ENCODE peak calls at places on chromosomes 13 and 19, in nine cellular contexts. One of them, this sample, is unnamed.
A peak's percentile ranks its signal among the peaks of the same experiment; 100 is the strongest.

GRCh38 chr13:66180806-66181205 is 1049.3 kb downstream of the PCDH9 start:
- DNase-seq in dorsolateral prefrontal cortex: no peak
- DNase-seq in T1000: no peak
- DNase-seq in PC-9: no peak
- DNase-seq in CD4-positive, alpha-beta T cell: no peak
- DNase-seq in astrocyte of the hippocampus: peak; percentile 2
- DNase-seq in amygdala: no peak
- DNase-seq in RPMI8226: no peak
- DNase-seq in LHCN-M2: no peak
- DNase-seq in this sample: no peak

GRCh38 chr19:42155796-42156195 is 23.6 kb upstream of the POU2F2 start:
- DNase-seq in astrocyte of the hippocampus: no peak
- DNase-seq in LHCN-M2: no peak
- DNase-seq in amygdala: no peak
- DNase-seq in dorsolateral prefrontal cortex: no peak
- DNase-seq in CD4-positive, alpha-beta T cell: no peak
- DNase-seq in T1000: no peak
- DNase-seq in RPMI8226: no peak
- DNase-seq in PC-9: no peak
- DNase-seq in this sample: no peak

GRCh38 chr19:54189020-54189667 is at the start of gene MBOAT7:
- DNase-seq in RPMI8226: peak; percentile 87
- DNase-seq in dorsolateral prefrontal cortex: no peak
- DNase-seq in T1000: no peak
- DNase-seq in CD4-positive, alpha-beta T cell: no peak
- DNase-seq in LHCN-M2: no peak
- DNase-seq in PC-9: peak; percentile 56
- DNase-seq in astrocyte of the hippocampus: no peak
- DNase-seq in amygdala: no peak
- DNase-seq in this sample: no peak

GRCh38 chr13:46288570-46289259 is 77.0 kb downstream of the LRRC63 start:
- DNase-seq in LHCN-M2: peak; percentile 26
- DNase-seq in amygdala: no peak
- DNase-seq in dorsolateral prefrontal cortex: no peak
- DNase-seq in T1000: no peak
- DNase-seq in CD4-positive, alpha-beta T cell: no peak
- DNase-seq in astrocyte of the hippocampus: peak; percentile 49
- DNase-seq in RPMI8226: peak; percentile 54
- DNase-seq in PC-9: no peak
- DNase-seq in this sample: peak; percentile 20

GRCh38 chr13:67221630-67222226 is 8.4 kb downstream of the PCDH9 start:
- DNase-seq in amygdala: no peak
- DNase-seq in CD4-positive, alpha-beta T cell: no peak
- DNase-seq in LHCN-M2: peak; percentile 43
- DNase-seq in PC-9: no peak
- DNase-seq in astrocyte of the hippocampus: no peak
- DNase-seq in dorsolateral prefrontal cortex: no peak
- DNase-seq in T1000: no peak
- DNase-seq in RPMI8226: no peak
- DNase-seq in this sample: no peak

GRCh38 chr19:2167896-2168618 is 4.3 kb downstream of the DOT1L start:
- DNase-seq in RPMI8226: no peak
- DNase-seq in astrocyte of the hippocampus: peak; percentile 53
- DNase-seq in dorsolateral prefrontal cortex: no peak
- DNase-seq in CD4-positive, alpha-beta T cell: no peak
- DNase-seq in LHCN-M2: peak; percentile 70
- DNase-seq in amygdala: peak; percentile 14
- DNase-seq in PC-9: no peak
- DNase-seq in T1000: peak; percentile 44
- DNase-seq in this sample: no peak

GRCh38 chr13:42401376-42401775 is 129.4 kb downstream of the AKAP11 start:
- DNase-seq in LHCN-M2: no peak
- DNase-seq in PC-9: no peak
- DNase-seq in T1000: no peak
- DNase-seq in amygdala: no peak
- DNase-seq in astrocyte of the hippocampus: no peak
- DNase-seq in CD4-positive, alpha-beta T cell: no peak
- DNase-seq in dorsolateral prefrontal cortex: no peak
- DNase-seq in RPMI8226: no peak
- DNase-seq in this sample: no peak

GRCh38 chr13:27183561-27184147 is 12.0 kb upstream of the USP12 start:
- DNase-seq in T1000: no peak
- DNase-seq in RPMI8226: no peak
- DNase-seq in LHCN-M2: peak; percentile 35
- DNase-seq in dorsolateral prefrontal cortex: no peak
- DNase-seq in amygdala: no peak
- DNase-seq in CD4-positive, alpha-beta T cell: no peak
- DNase-seq in PC-9: peak; percentile 63
- DNase-seq in astrocyte of the hippocampus: no peak
- DNase-seq in this sample: no peak

GRCh38 chr13:75255653-75256052 is 226.3 kb downstream of the TBC1D4 start:
- DNase-seq in astrocyte of the hippocampus: peak; percentile 26
- DNase-seq in dorsolateral prefrontal cortex: no peak
- DNase-seq in RPMI8226: no peak
- DNase-seq in LHCN-M2: no peak
- DNase-seq in T1000: no peak
- DNase-seq in PC-9: no peak
- DNase-seq in CD4-positive, alpha-beta T cell: no peak
- DNase-seq in amygdala: no peak
- DNase-seq in this sample: no peak

GRCh38 chr13:32983058-32983457 is 33.2 kb upstream of the KL start:
- DNase-seq in CD4-positive, alpha-beta T cell: no peak
- DNase-seq in T1000: no peak
- DNase-seq in amygdala: no peak
- DNase-seq in dorsolateral prefrontal cortex: no peak
- DNase-seq in astrocyte of the hippocampus: no peak
- DNase-seq in PC-9: no peak
- DNase-seq in LHCN-M2: no peak
- DNase-seq in RPMI8226: no peak
- DNase-seq in this sample: no peak

GRCh38 chr13:85068231-85068630 is 731.0 kb downstream of the SLITRK6 start:
- DNase-seq in dorsolateral prefrontal cortex: no peak
- DNase-seq in RPMI8226: no peak
- DNase-seq in amygdala: no peak
- DNase-seq in CD4-positive, alpha-beta T cell: no peak
- DNase-seq in T1000: no peak
- DNase-seq in PC-9: no peak
- DNase-seq in LHCN-M2: no peak
- DNase-seq in astrocyte of the hippocampus: no peak
- DNase-seq in this sample: no peak

GRCh38 chr13:52921194-52921593 is 72.8 kb upstream of the PCDH8 start:
- DNase-seq in LHCN-M2: no peak
- DNase-seq in T1000: no peak
- DNase-seq in amygdala: no peak
- DNase-seq in astrocyte of the hippocampus: no peak
- DNase-seq in RPMI8226: peak; percentile 55
- DNase-seq in CD4-positive, alpha-beta T cell: no peak
- DNase-seq in PC-9: no peak
- DNase-seq in dorsolateral prefrontal cortex: no peak
- DNase-seq in this sample: no peak

GRCh38 chr13:98112456-98112855 is 30.4 kb upstream of the FARP1 start:
- DNase-seq in LHCN-M2: no peak
- DNase-seq in RPMI8226: no peak
- DNase-seq in amygdala: no peak
- DNase-seq in dorsolateral prefrontal cortex: no peak
- DNase-seq in T1000: no peak
- DNase-seq in PC-9: peak; percentile 25
- DNase-seq in CD4-positive, alpha-beta T cell: no peak
- DNase-seq in astrocyte of the hippocampus: no peak
- DNase-seq in this sample: no peak

GRCh38 chr13:77168232-77168631 is 141.3 kb upstream of the FBXL3 start:
- DNase-seq in astrocyte of the hippocampus: no peak
- DNase-seq in RPMI8226: no peak
- DNase-seq in T1000: no peak
- DNase-seq in PC-9: no peak
- DNase-seq in LHCN-M2: no peak
- DNase-seq in dorsolateral prefrontal cortex: no peak
- DNase-seq in CD4-positive, alpha-beta T cell: no peak
- DNase-seq in amygdala: no peak
- DNase-seq in this sample: no peak

GRCh38 chr13:48068036-48068435 is 26.9 kb downstream of the MED4 start:
- DNase-seq in astrocyte of the hippocampus: no peak
- DNase-seq in T1000: no peak
- DNase-seq in CD4-positive, alpha-beta T cell: no peak
- DNase-seq in RPMI8226: no peak
- DNase-seq in dorsolateral prefrontal cortex: no peak
- DNase-seq in PC-9: no peak
- DNase-seq in amygdala: no peak
- DNase-seq in LHCN-M2: no peak
- DNase-seq in this sample: no peak

GRCh38 chr19:33751386-33751770 is 45.3 kb upstream of the KCTD15 start:
- DNase-seq in T1000: no peak
- DNase-seq in CD4-positive, alpha-beta T cell: no peak
- DNase-seq in RPMI8226: no peak
- DNase-seq in dorsolateral prefrontal cortex: no peak
- DNase-seq in LHCN-M2: no peak
- DNase-seq in amygdala: no peak
- DNase-seq in PC-9: no peak
- DNase-seq in astrocyte of the hippocampus: no peak
- DNase-seq in this sample: no peak

GRCh38 chr13:110103026-110103425 is 203.9 kb downstream of the COL4A1 start:
- DNase-seq in RPMI8226: no peak
- DNase-seq in T1000: no peak
- DNase-seq in amygdala: no peak
- DNase-seq in LHCN-M2: peak; percentile 49
- DNase-seq in astrocyte of the hippocampus: no peak
- DNase-seq in CD4-positive, alpha-beta T cell: no peak
- DNase-seq in dorsolateral prefrontal cortex: no peak
- DNase-seq in PC-9: no peak
- DNase-seq in this sample: no peak

This sample was measured in LoVo.